ENCODE peak calls at places on chromosome 14, in ten cellular contexts. I, M, W, F, R, U, S, D, V and A are unnamed samples.

GRCh38 chr14:36521598-36522345 is 1.7 kb upstream of the NKX2-1 start:
- DNase-seq in I (no peak), M (no peak), W (no peak), F (no peak), R (no peak), U (no peak), S (no peak), D (no peak), V (no peak), A (no peak)

GRCh38 chr14:93039649-93040315 is 75.9 kb downstream of the ITPK1 start:
- DNase-seq in I (no peak), M (no peak), W (no peak), F (no peak), R (no peak), U (no peak), S (no peak), D (no peak), V (no peak), A (peak; percentile 29)

GRCh38 chr14:101088395-101088667 is 184.8 kb upstream of the RTL1 start:
- DNase-seq in I (no peak), M (no peak), W (no peak), F (no peak), R (no peak), U (no peak), S (no peak), D (no peak), V (no peak), A (no peak)

GRCh38 chr14:81401420-81402122 is 1.4 kb upstream of the STON2 start:
- DNase-seq in I (peak; percentile 95), M (no peak), W (peak; percentile 22), F (peak; percentile 81), R (peak; percentile 64), U (no peak), S (no peak), D (peak; percentile 47), V (no peak), A (peak; percentile 97)

GRCh38 chr14:89212386-89213235 is 204.4 kb downstream of the FOXN3 start:
- DNase-seq in I (no peak), M (no peak), W (no peak), F (no peak), R (no peak), U (no peak), S (no peak), D (no peak), V (no peak), A (no peak)

GRCh38 chr14:89429206-89430091 is 12.4 kb upstream of the FOXN3 start:
- DNase-seq in I (peak; percentile 14), M (peak; percentile 45), W (no peak), F (no peak), R (peak; percentile 19), U (no peak), S (peak; percentile 56), D (peak; percentile 81), V (peak; percentile 67), A (peak; percentile 48)

GRCh38 chr14:23538785-23539184 is 12.8 kb downstream of the ZFHX2 start:
- DNase-seq in I (peak; percentile 39), M (no peak), W (no peak), F (no peak), R (peak; percentile 31), U (no peak), S (peak; percentile 17), D (no peak), V (peak; percentile 24), A (peak; percentile 22)

GRCh38 chr14:103574104-103574503 is 11.3 kb downstream of the COA8 start:
- DNase-seq in I (no peak), M (no peak), W (no peak), F (no peak), R (no peak), U (no peak), S (no peak), D (no peak), V (no peak), A (no peak)

GRCh38 chr14:38256358-38256840 is 506 bp upstream of the CLEC14A start:
- DNase-seq in I (peak; percentile 95), M (no peak), W (no peak), F (no peak), R (peak; percentile 54), U (peak; percentile 74), S (no peak), D (peak; percentile 81), V (no peak), A (peak; percentile 36)

GRCh38 chr14:72472845-72473244 is 421.1 kb downstream of the DPF3 start:
- DNase-seq in I (peak; percentile 8), M (no peak), W (no peak), F (no peak), R (peak; percentile 12), U (no peak), S (no peak), D (no peak), V (no peak), A (no peak)

GRCh38 chr14:67416085-67416484 is 4.1 kb upstream of the PLEK2 start:
- DNase-seq in I (no peak), M (no peak), W (no peak), F (no peak), R (no peak), U (no peak), S (no peak), D (no peak), V (no peak), A (no peak)